ENCODE peak calls at places on chromosomes 1 and 21, in seven cellular contexts. P is IMR-90, Q is heart left ventricle, T is epithelial cell of esophagus, E is stomach, I is body of pancreas, G is OCI-LY7. K is an unnamed sample.

GRCh38 chr1:99869304-99869703 is 19.1 kb downstream of the AGL start:
- DNase-seq in G (no peak), I (no peak), P (peak; percentile 73), Q (no peak), E (no peak), T (no peak), K (no peak)

GRCh38 chr1:9573723-9574122 is 15.0 kb upstream of the TMEM201 start:
- DNase-seq in Q (no peak), E (no peak), G (peak; percentile 55), I (no peak), T (no peak), P (peak; percentile 25), K (no peak)

GRCh38 chr1:66931548-66932124 is 6.8 kb downstream of the MIER1 start:
- DNase-seq in E (no peak), G (peak; percentile 36), Q (no peak), P (no peak), T (no peak), I (no peak), K (no peak)

GRCh38 chr1:61839702-61840101 is 97.4 kb downstream of the PATJ start:
- DNase-seq in E (no peak), T (peak; percentile 51), Q (no peak), P (peak; percentile 80), G (no peak), I (no peak), K (no peak)

GRCh38 chr1:82706741-82707140 is 906.0 kb downstream of the ADGRL2 start:
- DNase-seq in T (peak; percentile 9), G (no peak), E (no peak), Q (no peak), I (no peak), P (peak; percentile 26), K (no peak)

GRCh38 chr1:57725318-57725717 is 301.5 kb upstream of the DAB1 start:
- DNase-seq in Q (no peak), I (no peak), T (no peak), E (no peak), P (no peak), G (no peak), K (no peak)

GRCh38 chr1:91819038-91819788 is 66.7 kb downstream of the TGFBR3 start:
- DNase-seq in Q (no peak), T (no peak), P (no peak), E (no peak), G (no peak), I (no peak), K (no peak)

GRCh38 chr1:53061859-53062714 is at the start of gene PODN:
- DNase-seq in G (no peak), T (peak; percentile 22), E (no peak), P (no peak), Q (peak; percentile 47), I (no peak), K (no peak)

GRCh38 chr1:10601342-10602060 is 126.8 kb downstream of the PEX14 start:
- DNase-seq in I (no peak), Q (no peak), G (no peak), P (no peak), T (no peak), E (no peak), K (no peak)

GRCh38 chr21:16792155-16792554 is 720.7 kb upstream of the CXADR start:
- DNase-seq in E (no peak), I (no peak), Q (no peak), G (no peak), P (no peak), T (no peak), K (no peak)

GRCh38 chr1:27402349-27402754 is 9.9 kb downstream of the GPR3 start:
- DNase-seq in E (peak; percentile 87), I (peak; percentile 75), T (peak; percentile 74), P (peak; percentile 55), Q (peak; percentile 68), G (no peak), K (no peak)

GRCh38 chr21:42658320-42659105 is 5.1 kb downstream of the PDE9A start:
- DNase-seq in E (no peak), P (no peak), T (no peak), Q (no peak), I (no peak), G (peak; percentile 74), K (no peak)

GRCh38 chr1:236429715-236430274 is 35.7 kb downstream of the EDARADD start:
- DNase-seq in Q (no peak), T (no peak), P (no peak), G (no peak), E (no peak), I (no peak), K (no peak)

GRCh38 chr1:82390627-82391026 is 589.9 kb downstream of the ADGRL2 start:
- DNase-seq in I (no peak), T (no peak), Q (no peak), P (no peak), E (no peak), G (no peak), K (no peak)

GRCh38 chr1:37890378-37891014 is 31.1 kb upstream of the MTF1 start:
- DNase-seq in I (no peak), E (no peak), G (peak; percentile 75), T (peak; percentile 66), P (peak; percentile 43), Q (no peak), K (peak; percentile 32)

GRCh38 chr1:201593200-201593828 is 54.4 kb downstream of the NAV1 start:
- DNase-seq in T (peak; percentile 81), P (peak; percentile 97), G (no peak), Q (no peak), I (no peak), E (no peak), K (peak; percentile 30)

GRCh38 chr1:199283814-199284213 is 645.0 kb downstream of the PTPRC start:
- DNase-seq in I (no peak), Q (no peak), T (no peak), G (no peak), P (no peak), E (no peak), K (no peak)

GRCh38 chr1:177966199-177966598 is 3.7 kb downstream of the SEC16B start:
- DNase-seq in Q (no peak), G (no peak), P (peak; percentile 13), E (no peak), T (no peak), I (no peak), K (no peak)

GRCh38 chr1:209106237-209106741 is 477.2 kb upstream of the CAMK1G start:
- DNase-seq in Q (no peak), T (peak; percentile 7), G (no peak), E (no peak), P (peak; percentile 4), I (no peak), K (no peak)

GRCh38 chr1:41739061-41739955 is 179.4 kb downstream of the HIVEP3 start:
- DNase-seq in Q (peak; percentile 80), P (peak; percentile 87), T (peak; percentile 64), G (no peak), E (peak; percentile 63), I (peak; percentile 23), K (no peak)

GRCh38 chr1:150149490-150150453 is at the start of gene PLEKHO1:
- DNase-seq in P (peak; percentile 85), G (peak; percentile 77), T (peak; percentile 81), E (peak; percentile 81), Q (peak; percentile 90), I (peak; percentile 62), K (no peak)

GRCh38 chr1:146036990-146037646 is 15.6 kb upstream of the HJV start:
- DNase-seq in G (peak; percentile 84), P (peak; percentile 87), I (peak; percentile 85), E (peak; percentile 79), T (peak; percentile 83), Q (peak; percentile 79), K (no peak)

GRCh38 chr1:46301406-46302090 is 1.9 kb downstream of the LRRC41 start:
- DNase-seq in T (peak; percentile 31), Q (peak; percentile 54), E (peak; percentile 44), P (peak; percentile 37), I (peak; percentile 49), G (no peak), K (no peak)

GRCh38 chr1:90193116-90193515 is 198.2 kb downstream of the ZNF326 start:
- DNase-seq in P (no peak), I (no peak), T (no peak), G (no peak), E (no peak), Q (no peak), K (no peak)

GRCh38 chr1:173297798-173298391 is 90.8 kb upstream of the TNFSF4 start:
- DNase-seq in G (no peak), Q (no peak), P (no peak), I (no peak), E (no peak), T (no peak), K (no peak)

GRCh38 chr21:16046625-16047340 is 317.0 kb downstream of the USP25 start:
- DNase-seq in E (no peak), G (no peak), P (peak; percentile 47), T (peak; percentile 57), I (no peak), Q (no peak), K (no peak)

GRCh38 chr1:175154595-175155472 is 37.7 kb downstream of the KIAA0040 start:
- DNase-seq in Q (peak; percentile 72), P (peak; percentile 35), T (peak; percentile 71), I (peak; percentile 82), E (peak; percentile 82), G (peak; percentile 82), K (peak; percentile 39)

GRCh38 chr1:175155936-175156335 is 36.6 kb downstream of the KIAA0040 start:
- DNase-seq in I (no peak), Q (no peak), P (no peak), G (peak; percentile 54), T (no peak), E (no peak), K (no peak)

GRCh38 chr1:175157200-175157599 is 35.4 kb downstream of the KIAA0040 start:
- DNase-seq in P (no peak), T (no peak), I (no peak), E (no peak), G (no peak), Q (no peak), K (no peak)

GRCh38 chr1:175158133-175158532 is 34.4 kb downstream of the KIAA0040 start:
- DNase-seq in P (no peak), T (peak; percentile 73), Q (no peak), E (no peak), G (no peak), I (no peak), K (no peak)

GRCh38 chr1:175155473-175155856 is 37.1 kb downstream of the KIAA0040 start:
- DNase-seq in Q (no peak), G (peak; percentile 72), P (no peak), E (no peak), I (no peak), T (no peak), K (no peak)
- H3K4me3 ChIP-seq in Q (no peak overlapping the region), G (no peak overlapping the region), P (no peak overlapping the region), E (no peak overlapping the region), I (no peak overlapping the region), T (no peak overlapping the region), K (no peak overlapping the region)

GRCh38 chr1:96090134-96090533 is 631.5 kb upstream of the PTBP2 start:
- DNase-seq in P (no peak), I (no peak), Q (no peak), G (no peak), E (peak; percentile 54), T (no peak), K (no peak)
- TF ChIP-seq CTCF in P (no peak), I (no peak), Q (no peak), G (no peak), E (no peak), T (no peak), K (no peak)

GRCh38 chr1:243623831-243624230 is 226.2 kb downstream of the AKT3 start:
- DNase-seq in P (peak; percentile 86), E (no peak), I (no peak), G (no peak), T (no peak), Q (no peak), K (no peak)
- H3K4me3 ChIP-seq in P (no peak overlapping the region), E (no peak overlapping the region), I (no peak overlapping the region), G (no peak overlapping the region), T (no peak overlapping the region), Q (no peak overlapping the region), K (no peak overlapping the region)

GRCh38 chr1:36285450-36286101 is 20.6 kb upstream of the SH3D21 start:
- DNase-seq in T (peak; percentile 89), I (peak; percentile 75), Q (peak; percentile 70), E (peak; percentile 69), G (peak; percentile 88), P (peak; percentile 92), K (peak; percentile 77)
- TF ChIP-seq CTCF in T (peak; percentile 74), I (peak; percentile 44), Q (peak; percentile 74), E (peak; percentile 69), G (peak; percentile 96), P (peak; percentile 85), K (peak; percentile 74)